ENCODE peak calls at places on chromosomes 13 and 19, in ten cellular contexts. One of them, this sample, is unnamed.

GRCh38 chr13:27171244-27171829 is at the start of gene USP12:
- DNase-seq in lower leg skin: no peak
- DNase-seq in pancreas: no peak
- DNase-seq in neural crest cell: peak; percentile 54
- DNase-seq in dorsolateral prefrontal cortex: no peak
- DNase-seq in posterior cingulate gyrus: no peak
- DNase-seq in NCI-H1105 treated with DMSO at 0.1 percent for 48 hours: no peak
- DNase-seq in activated T-helper 1 cell treated with anti-CD3 and anti-CD28 coated beads, Interleukin-12 subunit alpha, Interleukin-12 subunit beta, Interleukin-2, Interleukin-4 antibody, amounts not matched to agents 30 ng/mL and 10 ng/mL and 1 ng/mL, durations not matched to agents 14 hours and 24 hours and 36 hours: no peak
- DNase-seq in KBM-7: no peak
- DNase-seq in pulmonary artery endothelial cell: no peak
- DNase-seq in this sample: no peak

GRCh38 chr13:50509167-50509566 is 334.3 kb downstream of the DLEU7 start:
- DNase-seq in lower leg skin: no peak
- DNase-seq in pancreas: no peak
- DNase-seq in neural crest cell: no peak
- DNase-seq in dorsolateral prefrontal cortex: no peak
- DNase-seq in posterior cingulate gyrus: no peak
- DNase-seq in NCI-H1105 treated with DMSO at 0.1 percent for 48 hours: no peak
- DNase-seq in activated T-helper 1 cell treated with anti-CD3 and anti-CD28 coated beads, Interleukin-12 subunit alpha, Interleukin-12 subunit beta, Interleukin-2, Interleukin-4 antibody, amounts not matched to agents 30 ng/mL and 10 ng/mL and 1 ng/mL, durations not matched to agents 14 hours and 24 hours and 36 hours: no peak
- DNase-seq in KBM-7: no peak
- DNase-seq in pulmonary artery endothelial cell: no peak
- DNase-seq in this sample: no peak

GRCh38 chr13:105231579-105231978 is 1303.9 kb downstream of the EFNB2 start:
- DNase-seq in lower leg skin: no peak
- DNase-seq in pancreas: no peak
- DNase-seq in neural crest cell: no peak
- DNase-seq in dorsolateral prefrontal cortex: no peak
- DNase-seq in posterior cingulate gyrus: no peak
- DNase-seq in NCI-H1105 treated with DMSO at 0.1 percent for 48 hours: no peak
- DNase-seq in activated T-helper 1 cell treated with anti-CD3 and anti-CD28 coated beads, Interleukin-12 subunit alpha, Interleukin-12 subunit beta, Interleukin-2, Interleukin-4 antibody, amounts not matched to agents 30 ng/mL and 10 ng/mL and 1 ng/mL, durations not matched to agents 14 hours and 24 hours and 36 hours: no peak
- DNase-seq in KBM-7: no peak
- DNase-seq in pulmonary artery endothelial cell: no peak
- DNase-seq in this sample: no peak

GRCh38 chr19:43780706-43781525 is at the start of gene KCNN4:
- DNase-seq in lower leg skin: no peak
- DNase-seq in pancreas: no peak
- DNase-seq in neural crest cell: no peak
- DNase-seq in dorsolateral prefrontal cortex: no peak
- DNase-seq in posterior cingulate gyrus: no peak
- DNase-seq in NCI-H1105 treated with DMSO at 0.1 percent for 48 hours: no peak
- DNase-seq in activated T-helper 1 cell treated with anti-CD3 and anti-CD28 coated beads, Interleukin-12 subunit alpha, Interleukin-12 subunit beta, Interleukin-2, Interleukin-4 antibody, amounts not matched to agents 30 ng/mL and 10 ng/mL and 1 ng/mL, durations not matched to agents 14 hours and 24 hours and 36 hours: peak; percentile 59
- DNase-seq in KBM-7: peak; percentile 55
- DNase-seq in pulmonary artery endothelial cell: no peak
- DNase-seq in this sample: no peak

GRCh38 chr19:40671404-40671803 is 19.0 kb downstream of the NUMBL start:
- DNase-seq in lower leg skin: no peak
- DNase-seq in pancreas: no peak
- DNase-seq in neural crest cell: no peak
- DNase-seq in dorsolateral prefrontal cortex: peak; percentile 79
- DNase-seq in posterior cingulate gyrus: peak; percentile 70
- DNase-seq in NCI-H1105 treated with DMSO at 0.1 percent for 48 hours: no peak
- DNase-seq in activated T-helper 1 cell treated with anti-CD3 and anti-CD28 coated beads, Interleukin-12 subunit alpha, Interleukin-12 subunit beta, Interleukin-2, Interleukin-4 antibody, amounts not matched to agents 30 ng/mL and 10 ng/mL and 1 ng/mL, durations not matched to agents 14 hours and 24 hours and 36 hours: no peak
- DNase-seq in KBM-7: no peak
- DNase-seq in pulmonary artery endothelial cell: no peak
- DNase-seq in this sample: no peak

GRCh38 chr13:45403081-45403480 is 15.1 kb downstream of the SLC25A30 start:
- DNase-seq in lower leg skin: no peak
- DNase-seq in pancreas: no peak
- DNase-seq in neural crest cell: no peak
- DNase-seq in dorsolateral prefrontal cortex: no peak
- DNase-seq in posterior cingulate gyrus: no peak
- DNase-seq in NCI-H1105 treated with DMSO at 0.1 percent for 48 hours: no peak
- DNase-seq in activated T-helper 1 cell treated with anti-CD3 and anti-CD28 coated beads, Interleukin-12 subunit alpha, Interleukin-12 subunit beta, Interleukin-2, Interleukin-4 antibody, amounts not matched to agents 30 ng/mL and 10 ng/mL and 1 ng/mL, durations not matched to agents 14 hours and 24 hours and 36 hours: no peak
- DNase-seq in KBM-7: no peak
- DNase-seq in pulmonary artery endothelial cell: no peak
- DNase-seq in this sample: no peak

GRCh38 chr19:32611161-32611560 is 30.2 kb downstream of the PDCD5 start:
- DNase-seq in lower leg skin: peak; percentile 18
- DNase-seq in pancreas: no peak
- DNase-seq in neural crest cell: no peak
- DNase-seq in dorsolateral prefrontal cortex: no peak
- DNase-seq in posterior cingulate gyrus: no peak
- DNase-seq in NCI-H1105 treated with DMSO at 0.1 percent for 48 hours: no peak
- DNase-seq in activated T-helper 1 cell treated with anti-CD3 and anti-CD28 coated beads, Interleukin-12 subunit alpha, Interleukin-12 subunit beta, Interleukin-2, Interleukin-4 antibody, amounts not matched to agents 30 ng/mL and 10 ng/mL and 1 ng/mL, durations not matched to agents 14 hours and 24 hours and 36 hours: no peak
- DNase-seq in KBM-7: no peak
- DNase-seq in pulmonary artery endothelial cell: no peak
- DNase-seq in this sample: no peak

GRCh38 chr13:112220296-112220875 is 153.4 kb downstream of the SOX1 start:
- DNase-seq in lower leg skin: peak; percentile 65
- DNase-seq in pancreas: no peak
- DNase-seq in neural crest cell: no peak
- DNase-seq in dorsolateral prefrontal cortex: no peak
- DNase-seq in posterior cingulate gyrus: no peak
- DNase-seq in NCI-H1105 treated with DMSO at 0.1 percent for 48 hours: no peak
- DNase-seq in activated T-helper 1 cell treated with anti-CD3 and anti-CD28 coated beads, Interleukin-12 subunit alpha, Interleukin-12 subunit beta, Interleukin-2, Interleukin-4 antibody, amounts not matched to agents 30 ng/mL and 10 ng/mL and 1 ng/mL, durations not matched to agents 14 hours and 24 hours and 36 hours: no peak
- DNase-seq in KBM-7: no peak
- DNase-seq in pulmonary artery endothelial cell: no peak
- DNase-seq in this sample: no peak

GRCh38 chr13:21526707-21527454 is 67.8 kb upstream of the ZDHHC20 start:
- DNase-seq in lower leg skin: no peak
- DNase-seq in pancreas: no peak
- DNase-seq in neural crest cell: no peak
- DNase-seq in dorsolateral prefrontal cortex: no peak
- DNase-seq in posterior cingulate gyrus: no peak
- DNase-seq in NCI-H1105 treated with DMSO at 0.1 percent for 48 hours: no peak
- DNase-seq in activated T-helper 1 cell treated with anti-CD3 and anti-CD28 coated beads, Interleukin-12 subunit alpha, Interleukin-12 subunit beta, Interleukin-2, Interleukin-4 antibody, amounts not matched to agents 30 ng/mL and 10 ng/mL and 1 ng/mL, durations not matched to agents 14 hours and 24 hours and 36 hours: no peak
- DNase-seq in KBM-7: no peak
- DNase-seq in pulmonary artery endothelial cell: no peak
- DNase-seq in this sample: no peak

GRCh38 chr13:30618186-30618937 is 642 bp downstream of the USPL1 start:
- DNase-seq in lower leg skin: peak; percentile 86
- DNase-seq in pancreas: peak; percentile 42
- DNase-seq in neural crest cell: no peak
- DNase-seq in dorsolateral prefrontal cortex: peak; percentile 34
- DNase-seq in posterior cingulate gyrus: no peak
- DNase-seq in NCI-H1105 treated with DMSO at 0.1 percent for 48 hours: no peak
- DNase-seq in activated T-helper 1 cell treated with anti-CD3 and anti-CD28 coated beads, Interleukin-12 subunit alpha, Interleukin-12 subunit beta, Interleukin-2, Interleukin-4 antibody, amounts not matched to agents 30 ng/mL and 10 ng/mL and 1 ng/mL, durations not matched to agents 14 hours and 24 hours and 36 hours: no peak
- DNase-seq in KBM-7: peak; percentile 44
- DNase-seq in pulmonary artery endothelial cell: no peak
- DNase-seq in this sample: no peak

GRCh38 chr13:40819797-40820315 is 30.4 kb downstream of the SLC25A15 start:
- DNase-seq in lower leg skin: no peak
- DNase-seq in pancreas: no peak
- DNase-seq in neural crest cell: no peak
- DNase-seq in dorsolateral prefrontal cortex: no peak
- DNase-seq in posterior cingulate gyrus: no peak
- DNase-seq in NCI-H1105 treated with DMSO at 0.1 percent for 48 hours: no peak
- DNase-seq in activated T-helper 1 cell treated with anti-CD3 and anti-CD28 coated beads, Interleukin-12 subunit alpha, Interleukin-12 subunit beta, Interleukin-2, Interleukin-4 antibody, amounts not matched to agents 30 ng/mL and 10 ng/mL and 1 ng/mL, durations not matched to agents 14 hours and 24 hours and 36 hours: no peak
- DNase-seq in KBM-7: no peak
- DNase-seq in pulmonary artery endothelial cell: no peak
- DNase-seq in this sample: no peak

GRCh38 chr19:4453232-4454179 is 4.1 kb downstream of the UBXN6 start:
- DNase-seq in lower leg skin: no peak
- DNase-seq in pancreas: no peak
- DNase-seq in neural crest cell: no peak
- DNase-seq in dorsolateral prefrontal cortex: no peak
- DNase-seq in posterior cingulate gyrus: no peak
- DNase-seq in NCI-H1105 treated with DMSO at 0.1 percent for 48 hours: no peak
- DNase-seq in activated T-helper 1 cell treated with anti-CD3 and anti-CD28 coated beads, Interleukin-12 subunit alpha, Interleukin-12 subunit beta, Interleukin-2, Interleukin-4 antibody, amounts not matched to agents 30 ng/mL and 10 ng/mL and 1 ng/mL, durations not matched to agents 14 hours and 24 hours and 36 hours: no peak
- DNase-seq in KBM-7: no peak
- DNase-seq in pulmonary artery endothelial cell: no peak
- DNase-seq in this sample: no peak

GRCh38 chr13:99969934-99970760 is 1.4 kb downstream of the ZIC5 start:
- DNase-seq in lower leg skin: no peak
- DNase-seq in pancreas: no peak
- DNase-seq in neural crest cell: no peak
- DNase-seq in dorsolateral prefrontal cortex: no peak
- DNase-seq in posterior cingulate gyrus: no peak
- DNase-seq in NCI-H1105 treated with DMSO at 0.1 percent for 48 hours: peak; percentile 44
- DNase-seq in activated T-helper 1 cell treated with anti-CD3 and anti-CD28 coated beads, Interleukin-12 subunit alpha, Interleukin-12 subunit beta, Interleukin-2, Interleukin-4 antibody, amounts not matched to agents 30 ng/mL and 10 ng/mL and 1 ng/mL, durations not matched to agents 14 hours and 24 hours and 36 hours: no peak
- DNase-seq in KBM-7: peak; percentile 74
- DNase-seq in pulmonary artery endothelial cell: no peak
- DNase-seq in this sample: no peak

GRCh38 chr13:73598021-73598712 is 536.0 kb downstream of the KLF12 start:
- DNase-seq in lower leg skin: no peak
- DNase-seq in pancreas: no peak
- DNase-seq in neural crest cell: no peak
- DNase-seq in dorsolateral prefrontal cortex: no peak
- DNase-seq in posterior cingulate gyrus: no peak
- DNase-seq in NCI-H1105 treated with DMSO at 0.1 percent for 48 hours: no peak
- DNase-seq in activated T-helper 1 cell treated with anti-CD3 and anti-CD28 coated beads, Interleukin-12 subunit alpha, Interleukin-12 subunit beta, Interleukin-2, Interleukin-4 antibody, amounts not matched to agents 30 ng/mL and 10 ng/mL and 1 ng/mL, durations not matched to agents 14 hours and 24 hours and 36 hours: no peak
- DNase-seq in KBM-7: no peak
- DNase-seq in pulmonary artery endothelial cell: no peak
- DNase-seq in this sample: no peak

GRCh38 chr19:15466851-15467733 is 2.7 kb upstream of the RASAL3 start:
- DNase-seq in lower leg skin: no peak
- DNase-seq in pancreas: no peak
- DNase-seq in neural crest cell: no peak
- DNase-seq in dorsolateral prefrontal cortex: no peak
- DNase-seq in posterior cingulate gyrus: no peak
- DNase-seq in NCI-H1105 treated with DMSO at 0.1 percent for 48 hours: no peak
- DNase-seq in activated T-helper 1 cell treated with anti-CD3 and anti-CD28 coated beads, Interleukin-12 subunit alpha, Interleukin-12 subunit beta, Interleukin-2, Interleukin-4 antibody, amounts not matched to agents 30 ng/mL and 10 ng/mL and 1 ng/mL, durations not matched to agents 14 hours and 24 hours and 36 hours: peak; percentile 68
- DNase-seq in KBM-7: peak; percentile 87
- DNase-seq in pulmonary artery endothelial cell: peak; percentile 92
- DNase-seq in this sample: no peak

GRCh38 chr13:65597839-65598818 is 1632.0 kb downstream of the PCDH9 start:
- DNase-seq in lower leg skin: no peak
- DNase-seq in pancreas: no peak
- DNase-seq in neural crest cell: no peak
- DNase-seq in dorsolateral prefrontal cortex: no peak
- DNase-seq in posterior cingulate gyrus: no peak
- DNase-seq in NCI-H1105 treated with DMSO at 0.1 percent for 48 hours: no peak
- DNase-seq in activated T-helper 1 cell treated with anti-CD3 and anti-CD28 coated beads, Interleukin-12 subunit alpha, Interleukin-12 subunit beta, Interleukin-2, Interleukin-4 antibody, amounts not matched to agents 30 ng/mL and 10 ng/mL and 1 ng/mL, durations not matched to agents 14 hours and 24 hours and 36 hours: no peak
- DNase-seq in KBM-7: no peak
- DNase-seq in pulmonary artery endothelial cell: no peak
- DNase-seq in this sample: no peak